ENCODE peak calls at places on chromosomes 5 and 9, in eight cellular contexts. One of them, this sample, is unnamed.
A peak's percentile ranks its signal among the peaks of the same experiment; 100 is the strongest.

GRCh38 chr5:40797273-40798011 is 732 bp downstream of the PRKAA1 start:
- DNase-seq in right lobe of liver: peak; percentile 81
- DNase-seq in heart left ventricle: peak; percentile 90
- DNase-seq in adrenal gland: peak; percentile 76
- DNase-seq in A673: peak; percentile 96
- DNase-seq in mammary epithelial cell: peak; percentile 64
- DNase-seq in left lung: peak; percentile 73
- DNase-seq in stomach: peak; percentile 73
- DNase-seq in this sample: peak; percentile 63

GRCh38 chr9:121751686-121752445 is 100.4 kb downstream of the DAB2IP start:
- DNase-seq in right lobe of liver: no peak
- DNase-seq in heart left ventricle: no peak
- DNase-seq in adrenal gland: peak; percentile 78
- DNase-seq in A673: no peak
- DNase-seq in mammary epithelial cell: no peak
- DNase-seq in left lung: no peak
- DNase-seq in stomach: no peak
- DNase-seq in this sample: no peak

GRCh38 chr9:79477241-79477830 is 94.4 kb upstream of the TLE4 start:
- DNase-seq in right lobe of liver: no peak
- DNase-seq in heart left ventricle: no peak
- DNase-seq in adrenal gland: no peak
- DNase-seq in A673: no peak
- DNase-seq in mammary epithelial cell: no peak
- DNase-seq in left lung: no peak
- DNase-seq in stomach: no peak
- DNase-seq in this sample: no peak

GRCh38 chr5:178330791-178331404 is 98.3 kb upstream of the PHYKPL start:
- DNase-seq in right lobe of liver: no peak
- DNase-seq in heart left ventricle: peak; percentile 30
- DNase-seq in adrenal gland: peak; percentile 41
- DNase-seq in A673: no peak
- DNase-seq in mammary epithelial cell: no peak
- DNase-seq in left lung: no peak
- DNase-seq in stomach: no peak
- DNase-seq in this sample: no peak

GRCh38 chr5:87361031-87361443 is 51.7 kb downstream of the CCNH start:
- DNase-seq in right lobe of liver: no peak
- DNase-seq in heart left ventricle: no peak
- DNase-seq in adrenal gland: no peak
- DNase-seq in A673: no peak
- DNase-seq in mammary epithelial cell: no peak
- DNase-seq in left lung: no peak
- DNase-seq in stomach: no peak
- DNase-seq in this sample: no peak

GRCh38 chr9:136192289-136193126 is 12.4 kb downstream of the LHX3 start:
- DNase-seq in right lobe of liver: no peak
- DNase-seq in heart left ventricle: no peak
- DNase-seq in adrenal gland: no peak
- DNase-seq in A673: no peak
- DNase-seq in mammary epithelial cell: no peak
- DNase-seq in left lung: no peak
- DNase-seq in stomach: no peak
- DNase-seq in this sample: no peak

GRCh38 chr5:66041612-66042011 is 102.5 kb upstream of the SREK1 start:
- DNase-seq in right lobe of liver: no peak
- DNase-seq in heart left ventricle: no peak
- DNase-seq in adrenal gland: no peak
- DNase-seq in A673: no peak
- DNase-seq in mammary epithelial cell: no peak
- DNase-seq in left lung: no peak
- DNase-seq in stomach: no peak
- DNase-seq in this sample: no peak

GRCh38 chr5:65035212-65036206 is 266.8 kb downstream of the CWC27 start:
- DNase-seq in right lobe of liver: peak; percentile 91
- DNase-seq in heart left ventricle: peak; percentile 95
- DNase-seq in adrenal gland: peak; percentile 91
- DNase-seq in A673: peak; percentile 87
- DNase-seq in mammary epithelial cell: peak; percentile 92
- DNase-seq in left lung: peak; percentile 91
- DNase-seq in stomach: peak; percentile 87
- DNase-seq in this sample: peak; percentile 91

GRCh38 chr5:108079754-108080153 is 302.1 kb downstream of the FBXL17 start:
- DNase-seq in right lobe of liver: no peak
- DNase-seq in heart left ventricle: no peak
- DNase-seq in adrenal gland: no peak
- DNase-seq in A673: peak; percentile 16
- DNase-seq in mammary epithelial cell: no peak
- DNase-seq in left lung: no peak
- DNase-seq in stomach: no peak
- DNase-seq in this sample: no peak

GRCh38 chr9:107693620-107694326 is 204.2 kb upstream of the KLF4 start:
- DNase-seq in right lobe of liver: no peak
- DNase-seq in heart left ventricle: no peak
- DNase-seq in adrenal gland: no peak
- DNase-seq in A673: no peak
- DNase-seq in mammary epithelial cell: peak; percentile 47
- DNase-seq in left lung: no peak
- DNase-seq in stomach: no peak
- DNase-seq in this sample: peak; percentile 51

GRCh38 chr5:55338810-55339243 is 31.0 kb downstream of the MTREX start:
- DNase-seq in right lobe of liver: no peak
- DNase-seq in heart left ventricle: no peak
- DNase-seq in adrenal gland: no peak
- DNase-seq in A673: no peak
- DNase-seq in mammary epithelial cell: no peak
- DNase-seq in left lung: no peak
- DNase-seq in stomach: no peak
- DNase-seq in this sample: no peak

GRCh38 chr5:15254607-15255006 is 245.4 kb upstream of the FBXL7 start:
- DNase-seq in right lobe of liver: no peak
- DNase-seq in heart left ventricle: no peak
- DNase-seq in adrenal gland: no peak
- DNase-seq in A673: no peak
- DNase-seq in mammary epithelial cell: no peak
- DNase-seq in left lung: no peak
- DNase-seq in stomach: no peak
- DNase-seq in this sample: no peak

GRCh38 chr5:73118331-73119011 is 1.9 kb upstream of the TMEM171 start:
- DNase-seq in right lobe of liver: no peak
- DNase-seq in heart left ventricle: no peak
- DNase-seq in adrenal gland: no peak
- DNase-seq in A673: no peak
- DNase-seq in mammary epithelial cell: peak; percentile 40
- DNase-seq in left lung: no peak
- DNase-seq in stomach: peak; percentile 44
- DNase-seq in this sample: peak; percentile 50

GRCh38 chr5:149017669-149018068 is 45.2 kb downstream of the SH3TC2 start:
- DNase-seq in right lobe of liver: no peak
- DNase-seq in heart left ventricle: no peak
- DNase-seq in adrenal gland: no peak
- DNase-seq in A673: no peak
- DNase-seq in mammary epithelial cell: no peak
- DNase-seq in left lung: no peak
- DNase-seq in stomach: no peak
- DNase-seq in this sample: no peak

GRCh38 chr9:108885643-108886348 is 23.7 kb downstream of the ACTL7A start:
- DNase-seq in right lobe of liver: peak; percentile 70
- DNase-seq in heart left ventricle: no peak
- DNase-seq in adrenal gland: peak; percentile 91
- DNase-seq in A673: peak; percentile 65
- DNase-seq in mammary epithelial cell: peak; percentile 80
- DNase-seq in left lung: no peak
- DNase-seq in stomach: no peak
- DNase-seq in this sample: peak; percentile 91

GRCh38 chr5:132422720-132423442 is 53.4 kb downstream of the SLC22A5 start:
- DNase-seq in right lobe of liver: peak; percentile 80
- DNase-seq in heart left ventricle: no peak
- DNase-seq in adrenal gland: peak; percentile 73
- DNase-seq in A673: no peak
- DNase-seq in mammary epithelial cell: no peak
- DNase-seq in left lung: peak; percentile 75
- DNase-seq in stomach: peak; percentile 82
- DNase-seq in this sample: peak; percentile 39

GRCh38 chr5:59813761-59814562 is 79.6 kb downstream of the PDE4D start:
- DNase-seq in right lobe of liver: no peak
- DNase-seq in heart left ventricle: no peak
- DNase-seq in adrenal gland: no peak
- DNase-seq in A673: peak; percentile 72
- DNase-seq in mammary epithelial cell: peak; percentile 56
- DNase-seq in left lung: no peak
- DNase-seq in stomach: no peak
- DNase-seq in this sample: peak; percentile 79

GRCh38 chr5:31824886-31825774 is 186.2 kb downstream of the PDZD2 start:
- DNase-seq in right lobe of liver: peak; percentile 46
- DNase-seq in heart left ventricle: no peak
- DNase-seq in adrenal gland: peak; percentile 26
- DNase-seq in A673: peak; percentile 79
- DNase-seq in mammary epithelial cell: peak; percentile 61
- DNase-seq in left lung: no peak
- DNase-seq in stomach: peak; percentile 50
- DNase-seq in this sample: peak; percentile 74

GRCh38 chr5:40518511-40518917 is 161.2 kb upstream of the PTGER4 start:
- DNase-seq in right lobe of liver: no peak
- DNase-seq in heart left ventricle: no peak
- DNase-seq in adrenal gland: no peak
- DNase-seq in A673: no peak
- DNase-seq in mammary epithelial cell: peak; percentile 98
- DNase-seq in left lung: no peak
- DNase-seq in stomach: peak; percentile 31
- DNase-seq in this sample: peak; percentile 99

GRCh38 chr5:80957031-80957761 is 3.0 kb upstream of the RASGRF2 start:
- DNase-seq in right lobe of liver: no peak
- DNase-seq in heart left ventricle: no peak
- DNase-seq in adrenal gland: no peak
- DNase-seq in A673: no peak
- DNase-seq in mammary epithelial cell: no peak
- DNase-seq in left lung: no peak
- DNase-seq in stomach: no peak
- DNase-seq in this sample: peak; percentile 19

DNA sequence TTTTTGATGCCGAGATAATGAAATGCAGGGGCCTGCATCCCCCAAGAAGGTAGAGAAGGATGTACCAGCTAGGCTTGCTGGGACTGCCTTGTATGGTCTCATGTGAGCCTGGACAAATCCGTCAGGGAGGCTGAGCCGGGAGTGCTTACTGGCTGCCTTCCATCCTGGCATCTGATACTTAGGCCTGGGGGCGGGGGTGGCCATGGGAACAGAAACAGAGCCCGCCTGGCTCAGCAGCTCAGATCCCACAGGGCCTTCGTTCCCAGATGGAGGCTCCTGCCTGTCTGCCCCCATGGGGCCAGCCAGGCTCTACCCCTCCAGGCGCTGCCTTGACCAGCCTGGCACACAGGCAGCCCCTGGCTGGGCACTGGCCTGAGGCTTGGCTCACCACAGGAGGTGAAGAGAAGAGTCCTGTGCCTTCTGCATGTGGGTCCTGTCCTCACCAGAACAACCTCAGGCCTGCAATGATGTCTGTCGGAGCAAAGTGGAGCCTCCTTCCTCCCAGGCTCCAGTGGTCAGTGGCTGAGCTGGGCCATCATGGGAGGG is 10.5 kb upstream of the SPATA31E1 start:
- DNase-seq in right lobe of liver: no peak
- DNase-seq in heart left ventricle: no peak
- DNase-seq in adrenal gland: no peak
- DNase-seq in A673: no peak
- DNase-seq in mammary epithelial cell: no peak
- DNase-seq in left lung: no peak
- DNase-seq in stomach: no peak
- DNase-seq in this sample: no peak
- TF ChIP-seq CTCF in right lobe of liver: no peak
- TF ChIP-seq CTCF in heart left ventricle: no peak
- TF ChIP-seq CTCF in adrenal gland: no peak
- TF ChIP-seq CTCF in A673: no peak
- TF ChIP-seq CTCF in mammary epithelial cell: no peak
- TF ChIP-seq CTCF in left lung: no peak
- TF ChIP-seq CTCF in stomach: no peak
- TF ChIP-seq CTCF in this sample: no peak

GRCh38 chr9:35791321-35791921 is at the start of gene NPR2:
- DNase-seq in right lobe of liver: no peak
- DNase-seq in heart left ventricle: peak; percentile 69
- DNase-seq in adrenal gland: peak; percentile 47
- DNase-seq in A673: no peak
- DNase-seq in mammary epithelial cell: no peak
- DNase-seq in left lung: no peak
- DNase-seq in stomach: no peak
- DNase-seq in this sample: peak; percentile 10
- H3K4me3 ChIP-seq in right lobe of liver: peak within 1 kb of the TSS; percentile 62
- H3K4me3 ChIP-seq in heart left ventricle: peak within 1 kb of the TSS; percentile 68
- H3K4me3 ChIP-seq in adrenal gland: peak within 1 kb of the TSS; percentile 33
- H3K4me3 ChIP-seq in A673: no peak within 1 kb of the TSS
- H3K4me3 ChIP-seq in mammary epithelial cell: peak within 1 kb of the TSS; percentile 19
- H3K4me3 ChIP-seq in left lung: peak within 1 kb of the TSS; percentile 34
- H3K4me3 ChIP-seq in stomach: peak within 1 kb of the TSS; percentile 49
- H3K4me3 ChIP-seq in this sample: peak within 1 kb of the TSS; percentile 33

GRCh38 chr5:35183243-35183955 is 46.9 kb downstream of the PRLR start:
- DNase-seq in right lobe of liver: peak; percentile 61
- DNase-seq in heart left ventricle: no peak
- DNase-seq in adrenal gland: peak; percentile 44
- DNase-seq in A673: peak; percentile 72
- DNase-seq in mammary epithelial cell: peak; percentile 11
- DNase-seq in left lung: no peak
- DNase-seq in stomach: peak; percentile 40
- DNase-seq in this sample: peak; percentile 3
- TF ChIP-seq CTCF in right lobe of liver: peak; percentile 73
- TF ChIP-seq CTCF in heart left ventricle: peak; percentile 28
- TF ChIP-seq CTCF in adrenal gland: peak; percentile 45
- TF ChIP-seq CTCF in A673: peak; percentile 71
- TF ChIP-seq CTCF in mammary epithelial cell: peak; percentile 23
- TF ChIP-seq CTCF in left lung: peak; percentile 38
- TF ChIP-seq CTCF in stomach: no peak
- TF ChIP-seq CTCF in this sample: no peak

DNA sequence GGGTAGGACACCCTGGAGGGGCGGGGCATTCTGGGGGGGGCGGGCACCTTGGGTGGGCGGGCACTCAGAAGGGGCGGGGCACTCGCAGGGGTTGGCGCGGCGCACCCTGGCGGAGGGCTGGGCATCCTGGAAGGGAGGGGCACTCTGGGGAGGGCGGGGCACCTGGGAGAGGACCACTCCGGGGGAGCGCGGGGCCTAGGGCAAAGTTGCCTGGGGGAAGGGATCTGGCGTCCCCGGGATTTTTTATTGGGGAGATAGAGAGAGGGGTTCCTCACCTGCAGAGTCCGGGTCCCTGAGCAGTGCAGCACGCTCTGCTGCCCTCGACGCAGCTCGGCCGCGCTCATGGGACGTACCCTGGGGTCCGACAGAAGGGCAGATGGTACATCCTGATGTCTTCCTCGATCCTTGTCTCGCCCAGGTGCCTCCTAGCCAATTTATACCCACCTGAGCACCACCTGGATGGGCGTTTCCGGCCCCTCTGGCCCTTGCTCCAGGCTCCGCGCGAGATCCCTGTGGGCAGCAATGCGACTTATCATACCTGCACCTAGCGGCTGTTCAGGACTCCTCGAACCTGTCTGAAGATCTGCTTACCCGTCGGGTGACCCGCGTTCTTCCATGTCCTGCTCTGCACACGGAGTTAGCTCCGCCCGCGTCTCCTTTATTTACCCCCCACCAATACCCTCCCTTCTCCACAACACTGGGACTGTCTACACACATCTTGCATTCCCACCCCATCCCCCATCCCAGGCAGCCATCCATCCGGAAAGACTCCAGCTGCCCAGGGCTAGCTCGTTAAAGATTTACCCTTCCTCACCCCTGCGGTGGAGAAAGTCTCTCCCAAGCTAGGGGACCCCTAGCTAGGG is at the start of gene KIF12:
- DNase-seq in right lobe of liver: peak; percentile 89
- DNase-seq in heart left ventricle: peak; percentile 74
- DNase-seq in adrenal gland: no peak
- DNase-seq in A673: peak; percentile 66
- DNase-seq in mammary epithelial cell: no peak
- DNase-seq in left lung: peak; percentile 69
- DNase-seq in stomach: peak; percentile 83
- DNase-seq in this sample: peak; percentile 59
- H3K4me3 ChIP-seq in right lobe of liver: peak within 1 kb of the TSS; percentile 57
- H3K4me3 ChIP-seq in heart left ventricle: peak within 1 kb of the TSS; percentile 48
- H3K4me3 ChIP-seq in adrenal gland: peak within 1 kb of the TSS; percentile 7
- H3K4me3 ChIP-seq in A673: peak within 1 kb of the TSS; percentile 56
- H3K4me3 ChIP-seq in mammary epithelial cell: peak within 1 kb of the TSS; percentile 52
- H3K4me3 ChIP-seq in left lung: peak within 1 kb of the TSS; percentile 44
- H3K4me3 ChIP-seq in stomach: peak within 1 kb of the TSS; percentile 57
- H3K4me3 ChIP-seq in this sample: peak within 1 kb of the TSS; percentile 21

This sample was measured in epithelial cell of esophagus.